ENCODE peak calls at places on chromosome 17, in six cellular contexts. One of them, this sample, is unnamed.

GRCh38 chr17:63222655-63223054 is 223.5 kb downstream of the CYB561 start:
- DNase-seq in ascending aorta: no peak
- DNase-seq in body of pancreas: no peak
- DNase-seq in fibroblast of the aortic adventitia: peak; percentile 28
- DNase-seq in AG09309: no peak
- DNase-seq in OCI-LY7: no peak
- DNase-seq in this sample: peak; percentile 1

GRCh38 chr17:78572277-78573205 is 4.7 kb downstream of the DNAH17 start:
- DNase-seq in ascending aorta: no peak
- DNase-seq in body of pancreas: no peak
- DNase-seq in fibroblast of the aortic adventitia: no peak
- DNase-seq in AG09309: no peak
- DNase-seq in OCI-LY7: peak; percentile 61
- DNase-seq in this sample: no peak

GRCh38 chr17:4738136-4739121 is 1.2 kb upstream of the ZMYND15 start:
- DNase-seq in ascending aorta: no peak
- DNase-seq in body of pancreas: peak; percentile 41
- DNase-seq in fibroblast of the aortic adventitia: no peak
- DNase-seq in AG09309: no peak
- DNase-seq in OCI-LY7: no peak
- DNase-seq in this sample: no peak

GRCh38 chr17:76528528-76529223 is 8.8 kb downstream of the CYGB start:
- DNase-seq in ascending aorta: no peak
- DNase-seq in body of pancreas: no peak
- DNase-seq in fibroblast of the aortic adventitia: peak; percentile 81
- DNase-seq in AG09309: no peak
- DNase-seq in OCI-LY7: peak; percentile 85
- DNase-seq in this sample: no peak

GRCh38 chr17:27754549-27754948 is 45.8 kb downstream of the NOS2 start:
- DNase-seq in ascending aorta: no peak
- DNase-seq in body of pancreas: no peak
- DNase-seq in fibroblast of the aortic adventitia: no peak
- DNase-seq in AG09309: no peak
- DNase-seq in OCI-LY7: no peak
- DNase-seq in this sample: no peak

GRCh38 chr17:19346351-19347255 is 15.9 kb downstream of the B9D1 start:
- DNase-seq in ascending aorta: peak; percentile 94
- DNase-seq in body of pancreas: no peak
- DNase-seq in fibroblast of the aortic adventitia: peak; percentile 93
- DNase-seq in AG09309: peak; percentile 59
- DNase-seq in OCI-LY7: peak; percentile 68
- DNase-seq in this sample: peak; percentile 49

GRCh38 chr17:21453144-21453982 is 77.2 kb downstream of the KCNJ12 start:
- DNase-seq in ascending aorta: no peak
- DNase-seq in body of pancreas: no peak
- DNase-seq in fibroblast of the aortic adventitia: no peak
- DNase-seq in AG09309: no peak
- DNase-seq in OCI-LY7: no peak
- DNase-seq in this sample: no peak

GRCh38 chr17:44661835-44662234 is 5.6 kb downstream of the MEIOC start:
- DNase-seq in ascending aorta: no peak
- DNase-seq in body of pancreas: no peak
- DNase-seq in fibroblast of the aortic adventitia: no peak
- DNase-seq in AG09309: no peak
- DNase-seq in OCI-LY7: no peak
- DNase-seq in this sample: no peak

GRCh38 chr17:44216674-44217073 is 2.8 kb downstream of the UBTF start:
- DNase-seq in ascending aorta: no peak
- DNase-seq in body of pancreas: no peak
- DNase-seq in fibroblast of the aortic adventitia: no peak
- DNase-seq in AG09309: no peak
- DNase-seq in OCI-LY7: peak; percentile 38
- DNase-seq in this sample: no peak

GRCh38 chr17:52721932-52722331 is 563.4 kb upstream of the CA10 start:
- DNase-seq in ascending aorta: no peak
- DNase-seq in body of pancreas: no peak
- DNase-seq in fibroblast of the aortic adventitia: no peak
- DNase-seq in AG09309: no peak
- DNase-seq in OCI-LY7: no peak
- DNase-seq in this sample: no peak

GRCh38 chr17:39665642-39666221 is 583 bp downstream of the TCAP start:
- DNase-seq in ascending aorta: no peak
- DNase-seq in body of pancreas: peak; percentile 31
- DNase-seq in fibroblast of the aortic adventitia: no peak
- DNase-seq in AG09309: no peak
- DNase-seq in OCI-LY7: no peak
- DNase-seq in this sample: no peak

GRCh38 chr17:1486802-1487695 is 5.4 kb downstream of the MYO1C start:
- DNase-seq in ascending aorta: peak; percentile 95
- DNase-seq in body of pancreas: peak; percentile 56
- DNase-seq in fibroblast of the aortic adventitia: peak; percentile 47
- DNase-seq in AG09309: no peak
- DNase-seq in OCI-LY7: peak; percentile 79
- DNase-seq in this sample: no peak

GRCh38 chr17:17204041-17204591 is 2.0 kb downstream of the PLD6 start:
- DNase-seq in ascending aorta: peak; percentile 89
- DNase-seq in body of pancreas: peak; percentile 65
- DNase-seq in fibroblast of the aortic adventitia: no peak
- DNase-seq in AG09309: no peak
- DNase-seq in OCI-LY7: no peak
- DNase-seq in this sample: no peak

GRCh38 chr17:51439395-51440229 is 179.3 kb downstream of the UTP18 start:
- DNase-seq in ascending aorta: no peak
- DNase-seq in body of pancreas: no peak
- DNase-seq in fibroblast of the aortic adventitia: no peak
- DNase-seq in AG09309: no peak
- DNase-seq in OCI-LY7: no peak
- DNase-seq in this sample: no peak

GRCh38 chr17:20612635-20613034 is 33.1 kb downstream of the CDRT15L2 start:
- DNase-seq in ascending aorta: no peak
- DNase-seq in body of pancreas: no peak
- DNase-seq in fibroblast of the aortic adventitia: no peak
- DNase-seq in AG09309: no peak
- DNase-seq in OCI-LY7: no peak
- DNase-seq in this sample: no peak

GRCh38 chr17:81928497-81929252 is 1.1 kb upstream of the MAFG start:
- DNase-seq in ascending aorta: no peak
- DNase-seq in body of pancreas: no peak
- DNase-seq in fibroblast of the aortic adventitia: no peak
- DNase-seq in AG09309: no peak
- DNase-seq in OCI-LY7: peak; percentile 19
- DNase-seq in this sample: no peak

GRCh38 chr17:65553009-65553645 is 8.3 kb downstream of the AXIN2 start:
- DNase-seq in ascending aorta: no peak
- DNase-seq in body of pancreas: no peak
- DNase-seq in fibroblast of the aortic adventitia: peak; percentile 90
- DNase-seq in AG09309: peak; percentile 93
- DNase-seq in OCI-LY7: no peak
- DNase-seq in this sample: no peak

GRCh38 chr17:78258323-78259229 is 27.1 kb downstream of the TMEM235 start:
- DNase-seq in ascending aorta: no peak
- DNase-seq in body of pancreas: no peak
- DNase-seq in fibroblast of the aortic adventitia: no peak
- DNase-seq in AG09309: no peak
- DNase-seq in OCI-LY7: peak; percentile 45
- DNase-seq in this sample: no peak

GRCh38 chr17:6059406-6059805 is 10.8 kb upstream of the WSCD1 start:
- DNase-seq in ascending aorta: no peak
- DNase-seq in body of pancreas: no peak
- DNase-seq in fibroblast of the aortic adventitia: no peak
- DNase-seq in AG09309: no peak
- DNase-seq in OCI-LY7: no peak
- DNase-seq in this sample: no peak

GRCh38 chr17:20089795-20090547 is 80.8 kb downstream of the SPECC1 start:
- DNase-seq in ascending aorta: no peak
- DNase-seq in body of pancreas: no peak
- DNase-seq in fibroblast of the aortic adventitia: no peak
- DNase-seq in AG09309: no peak
- DNase-seq in OCI-LY7: no peak
- DNase-seq in this sample: no peak

DNA sequence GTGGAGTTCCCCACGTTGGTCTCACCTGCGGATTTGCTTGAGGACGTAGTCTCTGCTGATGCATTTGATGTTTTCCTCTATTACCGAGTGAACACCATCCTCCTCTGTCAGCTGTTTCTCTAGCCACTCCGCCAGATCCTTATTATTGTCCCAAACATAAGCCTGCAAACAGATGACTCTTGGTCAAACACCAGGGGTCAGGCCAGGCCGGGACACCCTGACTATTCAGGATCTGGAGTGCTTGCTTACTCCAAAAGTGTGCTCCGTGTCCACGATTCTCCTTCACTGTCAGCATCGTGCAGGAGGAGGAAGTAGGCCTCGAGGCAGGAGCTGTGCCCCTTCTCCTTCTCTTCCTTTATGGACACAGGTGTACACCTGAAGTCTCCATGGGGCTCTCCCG is 140.2 kb downstream of the AATF start:
- DNase-seq in ascending aorta: no peak
- DNase-seq in body of pancreas: no peak
- DNase-seq in fibroblast of the aortic adventitia: no peak
- DNase-seq in AG09309: no peak
- DNase-seq in OCI-LY7: no peak
- DNase-seq in this sample: no peak
- TF ChIP-seq CTCF in ascending aorta: no peak
- TF ChIP-seq CTCF in body of pancreas: no peak
- TF ChIP-seq CTCF in fibroblast of the aortic adventitia: no peak
- TF ChIP-seq CTCF in AG09309: no peak
- TF ChIP-seq CTCF in OCI-LY7: no peak
- TF ChIP-seq CTCF in this sample: peak; percentile 4

DNA sequence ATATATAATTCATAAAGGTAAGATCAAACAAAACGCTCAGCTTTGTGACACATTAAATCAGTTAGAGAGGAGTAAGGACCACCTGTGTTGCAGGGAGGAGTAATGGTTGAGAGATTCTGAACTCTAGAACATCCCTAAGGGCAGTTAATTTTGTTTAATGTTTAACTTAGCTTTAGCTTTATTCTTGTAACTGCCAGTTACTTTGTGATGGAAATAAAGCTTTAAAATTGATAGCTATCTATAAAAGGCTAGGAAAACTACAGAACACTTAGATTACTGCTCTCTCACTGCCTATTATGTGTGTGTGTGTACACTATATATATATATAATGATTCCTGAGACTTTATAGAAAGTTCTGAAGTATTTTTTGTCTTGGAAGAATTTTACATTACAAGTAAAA is 37.8 kb downstream of the PTRH2 start:
- DNase-seq in ascending aorta: no peak
- DNase-seq in body of pancreas: no peak
- DNase-seq in fibroblast of the aortic adventitia: no peak
- DNase-seq in AG09309: no peak
- DNase-seq in OCI-LY7: no peak
- DNase-seq in this sample: no peak
- H3K4me3 ChIP-seq in ascending aorta: no peak overlapping the region
- H3K4me3 ChIP-seq in body of pancreas: no peak overlapping the region
- H3K4me3 ChIP-seq in fibroblast of the aortic adventitia: no peak overlapping the region
- H3K4me3 ChIP-seq in AG09309: no peak overlapping the region
- H3K4me3 ChIP-seq in OCI-LY7: no peak overlapping the region
- H3K4me3 ChIP-seq in this sample: no peak overlapping the region

DNA sequence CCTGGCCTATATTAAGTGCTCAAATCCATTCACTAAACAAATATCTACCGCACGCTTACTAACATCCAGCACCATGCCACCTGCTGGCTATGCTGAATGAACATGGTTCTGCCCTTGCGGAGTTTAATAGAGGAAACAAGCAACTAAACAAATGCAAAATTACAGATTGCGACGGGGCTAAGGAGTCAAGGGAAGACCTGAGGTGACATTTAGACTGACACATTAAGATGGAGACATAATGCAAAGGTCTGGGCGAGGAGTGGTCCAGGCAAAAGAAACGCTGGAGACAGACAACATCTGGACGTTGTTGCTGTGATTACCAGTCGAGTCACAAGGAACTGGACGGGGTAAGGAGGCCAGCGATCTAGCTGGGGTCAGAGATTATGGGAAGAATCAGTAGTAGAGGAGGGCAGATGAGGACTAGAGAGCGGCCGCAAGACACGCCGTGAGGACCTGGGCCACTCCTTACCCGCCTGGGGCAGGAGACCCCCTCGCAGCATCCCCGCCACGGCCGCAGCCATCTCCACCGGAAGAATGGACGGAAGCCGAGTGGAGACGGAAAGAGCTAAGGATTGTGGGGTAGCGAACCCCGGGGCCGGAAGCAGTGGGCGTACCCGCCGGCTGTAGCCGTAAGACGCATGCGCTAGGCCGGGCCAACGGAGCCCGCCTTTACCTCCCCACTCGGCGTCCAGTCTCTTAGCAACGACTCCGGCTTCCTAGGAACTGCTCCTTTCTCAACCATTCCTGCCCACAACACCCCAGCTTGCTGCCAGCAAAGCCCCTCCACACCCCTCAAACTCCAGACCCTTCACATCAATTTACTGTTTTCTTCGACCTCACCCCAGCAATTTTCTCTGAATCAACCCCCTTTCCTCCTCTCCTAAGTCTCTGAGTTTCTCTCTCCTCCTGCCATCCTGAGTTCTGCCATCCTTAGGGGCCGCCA is at the start of the genes LRRC46 and MRPL10:
- DNase-seq in ascending aorta: peak; percentile 95
- DNase-seq in body of pancreas: peak; percentile 94
- DNase-seq in fibroblast of the aortic adventitia: peak; percentile 92
- DNase-seq in AG09309: peak; percentile 67
- DNase-seq in OCI-LY7: peak; percentile 93
- DNase-seq in this sample: peak; percentile 81
- TF ChIP-seq CTCF in ascending aorta: no peak
- TF ChIP-seq CTCF in body of pancreas: no peak
- TF ChIP-seq CTCF in fibroblast of the aortic adventitia: peak; percentile 53
- TF ChIP-seq CTCF in AG09309: peak; percentile 44
- TF ChIP-seq CTCF in OCI-LY7: peak; percentile 77
- TF ChIP-seq CTCF in this sample: peak; percentile 56

GRCh38 chr17:8048236-8048635 is 9.4 kb downstream of the ALOX15B start:
- DNase-seq in ascending aorta: peak; percentile 41
- DNase-seq in body of pancreas: no peak
- DNase-seq in fibroblast of the aortic adventitia: no peak
- DNase-seq in AG09309: no peak
- DNase-seq in OCI-LY7: no peak
- DNase-seq in this sample: no peak
- H3K4me3 ChIP-seq in ascending aorta: no peak overlapping the region
- H3K4me3 ChIP-seq in body of pancreas: no peak overlapping the region
- H3K4me3 ChIP-seq in fibroblast of the aortic adventitia: no peak overlapping the region
- H3K4me3 ChIP-seq in AG09309: no peak overlapping the region
- H3K4me3 ChIP-seq in OCI-LY7: no peak overlapping the region
- H3K4me3 ChIP-seq in this sample: no peak overlapping the region

GRCh38 chr17:34852614-34853013 is 108.6 kb downstream of the CCT6B start:
- DNase-seq in ascending aorta: no peak
- DNase-seq in body of pancreas: no peak
- DNase-seq in fibroblast of the aortic adventitia: no peak
- DNase-seq in AG09309: no peak
- DNase-seq in OCI-LY7: peak; percentile 34
- DNase-seq in this sample: no peak
- TF ChIP-seq CTCF in ascending aorta: no peak
- TF ChIP-seq CTCF in body of pancreas: no peak
- TF ChIP-seq CTCF in fibroblast of the aortic adventitia: no peak
- TF ChIP-seq CTCF in AG09309: no peak
- TF ChIP-seq CTCF in OCI-LY7: peak; percentile 57
- TF ChIP-seq CTCF in this sample: no peak

GRCh38 chr17:29177871-29178749 is 2.1 kb downstream of the MYO18A start:
- DNase-seq in ascending aorta: peak; percentile 55
- DNase-seq in body of pancreas: peak; percentile 65
- DNase-seq in fibroblast of the aortic adventitia: no peak
- DNase-seq in AG09309: no peak
- DNase-seq in OCI-LY7: no peak
- DNase-seq in this sample: no peak
- H3K4me3 ChIP-seq in ascending aorta: peak overlapping the region; percentile 82
- H3K4me3 ChIP-seq in body of pancreas: no peak overlapping the region
- H3K4me3 ChIP-seq in fibroblast of the aortic adventitia: peak overlapping the region; percentile 69
- H3K4me3 ChIP-seq in AG09309: no peak overlapping the region
- H3K4me3 ChIP-seq in OCI-LY7: no peak overlapping the region
- H3K4me3 ChIP-seq in this sample: peak overlapping the region; percentile 66

GRCh38 chr17:36534117-36534880 is at the start of gene MYO19:
- DNase-seq in ascending aorta: peak; percentile 80
- DNase-seq in body of pancreas: peak; percentile 74
- DNase-seq in fibroblast of the aortic adventitia: peak; percentile 32
- DNase-seq in AG09309: no peak
- DNase-seq in OCI-LY7: peak; percentile 66
- DNase-seq in this sample: no peak
- TF ChIP-seq CTCF in ascending aorta: peak; percentile 6
- TF ChIP-seq CTCF in body of pancreas: peak; percentile 28
- TF ChIP-seq CTCF in fibroblast of the aortic adventitia: peak; percentile 55
- TF ChIP-seq CTCF in AG09309: peak; percentile 54
- TF ChIP-seq CTCF in OCI-LY7: peak; percentile 88
- TF ChIP-seq CTCF in this sample: peak; percentile 71